ENCODE peak calls at places on chromosome 1, in four cellular contexts. One of them, this sample, is unnamed.

GRCh38 chr1:219792337-219793021 is 135.9 kb downstream of the SLC30A10 start:
- DNase-seq in breast epithelium: no peak
- DNase-seq in lower lobe of right lung: no peak
- DNase-seq in Panc1: no peak
- DNase-seq in this sample: no peak

GRCh38 chr1:110634455-110635281 is 28.5 kb upstream of the KCNA2 start:
- DNase-seq in breast epithelium: peak; percentile 66
- DNase-seq in Panc1: no peak
- DNase-seq in lower lobe of right lung: peak; percentile 65
- DNase-seq in this sample: peak; percentile 74

GRCh38 chr1:118948796-118949195 is 39.3 kb downstream of the TBX15 start:
- DNase-seq in Panc1: no peak
- DNase-seq in breast epithelium: no peak
- DNase-seq in lower lobe of right lung: no peak
- DNase-seq in this sample: no peak

GRCh38 chr1:73914994-73915393 is 283.0 kb downstream of the LRRIQ3 start:
- DNase-seq in lower lobe of right lung: no peak
- DNase-seq in Panc1: no peak
- DNase-seq in breast epithelium: no peak
- DNase-seq in this sample: no peak

GRCh38 chr1:13990939-13991338 is 291.0 kb downstream of the PRDM2 start:
- DNase-seq in Panc1: no peak
- DNase-seq in lower lobe of right lung: no peak
- DNase-seq in breast epithelium: no peak
- DNase-seq in this sample: no peak

GRCh38 chr1:59046730-59047157 is 250.2 kb upstream of the FGGY start:
- DNase-seq in lower lobe of right lung: no peak
- DNase-seq in Panc1: no peak
- DNase-seq in breast epithelium: no peak
- DNase-seq in this sample: no peak

GRCh38 chr1:32798679-32799416 is 18.3 kb downstream of the YARS1 start:
- DNase-seq in breast epithelium: no peak
- DNase-seq in lower lobe of right lung: no peak
- DNase-seq in Panc1: no peak
- DNase-seq in this sample: no peak

GRCh38 chr1:182149411-182149965 is 88.0 kb upstream of the ZNF648 start:
- DNase-seq in Panc1: no peak
- DNase-seq in breast epithelium: no peak
- DNase-seq in lower lobe of right lung: peak; percentile 63
- DNase-seq in this sample: no peak

GRCh38 chr1:214198571-214198970 is 82.4 kb upstream of the SMYD2 start:
- DNase-seq in Panc1: no peak
- DNase-seq in breast epithelium: no peak
- DNase-seq in lower lobe of right lung: no peak
- DNase-seq in this sample: no peak

GRCh38 chr1:92882817-92883216 is 51.0 kb downstream of the RPL5 start:
- DNase-seq in breast epithelium: no peak
- DNase-seq in Panc1: no peak
- DNase-seq in lower lobe of right lung: no peak
- DNase-seq in this sample: no peak

GRCh38 chr1:209235170-209235569 is 348.3 kb upstream of the CAMK1G start:
- DNase-seq in Panc1: no peak
- DNase-seq in breast epithelium: no peak
- DNase-seq in lower lobe of right lung: no peak
- DNase-seq in this sample: no peak

GRCh38 chr1:203796223-203796747 is 862 bp downstream of the ZBED6 start:
- DNase-seq in lower lobe of right lung: no peak
- DNase-seq in breast epithelium: peak; percentile 20
- DNase-seq in Panc1: no peak
- DNase-seq in this sample: peak; percentile 35

GRCh38 chr1:229342902-229343587 is at the start of gene CCSAP:
- DNase-seq in breast epithelium: peak; percentile 31
- DNase-seq in Panc1: no peak
- DNase-seq in lower lobe of right lung: peak; percentile 71
- DNase-seq in this sample: peak; percentile 90

GRCh38 chr1:93907718-93908117 is 1.5 kb downstream of the GCLM start:
- DNase-seq in Panc1: no peak
- DNase-seq in lower lobe of right lung: no peak
- DNase-seq in breast epithelium: no peak
- DNase-seq in this sample: no peak

GRCh38 chr1:54462597-54463258 is 56.5 kb upstream of the SSBP3 start:
- DNase-seq in breast epithelium: no peak
- DNase-seq in Panc1: no peak
- DNase-seq in lower lobe of right lung: no peak
- DNase-seq in this sample: no peak

GRCh38 chr1:228009116-228009827 is 2.5 kb downstream of the WNT3A start:
- DNase-seq in lower lobe of right lung: no peak
- DNase-seq in breast epithelium: peak; percentile 10
- DNase-seq in Panc1: no peak
- DNase-seq in this sample: no peak

GRCh38 chr1:2968471-2968881 is 52.8 kb upstream of the ACTRT2 start:
- DNase-seq in breast epithelium: no peak
- DNase-seq in Panc1: no peak
- DNase-seq in lower lobe of right lung: no peak
- DNase-seq in this sample: no peak

GRCh38 chr1:2967881-2968280 is 53.4 kb upstream of the ACTRT2 start:
- DNase-seq in lower lobe of right lung: no peak
- DNase-seq in breast epithelium: no peak
- DNase-seq in Panc1: no peak
- DNase-seq in this sample: no peak

GRCh38 chr1:2969870-2970291 is 51.4 kb upstream of the ACTRT2 start:
- DNase-seq in lower lobe of right lung: no peak
- DNase-seq in breast epithelium: no peak
- DNase-seq in Panc1: no peak
- DNase-seq in this sample: no peak

GRCh38 chr1:2970311-2971145 is 50.7 kb upstream of the ACTRT2 start:
- DNase-seq in lower lobe of right lung: no peak
- DNase-seq in breast epithelium: no peak
- DNase-seq in Panc1: no peak
- DNase-seq in this sample: no peak

DNA sequence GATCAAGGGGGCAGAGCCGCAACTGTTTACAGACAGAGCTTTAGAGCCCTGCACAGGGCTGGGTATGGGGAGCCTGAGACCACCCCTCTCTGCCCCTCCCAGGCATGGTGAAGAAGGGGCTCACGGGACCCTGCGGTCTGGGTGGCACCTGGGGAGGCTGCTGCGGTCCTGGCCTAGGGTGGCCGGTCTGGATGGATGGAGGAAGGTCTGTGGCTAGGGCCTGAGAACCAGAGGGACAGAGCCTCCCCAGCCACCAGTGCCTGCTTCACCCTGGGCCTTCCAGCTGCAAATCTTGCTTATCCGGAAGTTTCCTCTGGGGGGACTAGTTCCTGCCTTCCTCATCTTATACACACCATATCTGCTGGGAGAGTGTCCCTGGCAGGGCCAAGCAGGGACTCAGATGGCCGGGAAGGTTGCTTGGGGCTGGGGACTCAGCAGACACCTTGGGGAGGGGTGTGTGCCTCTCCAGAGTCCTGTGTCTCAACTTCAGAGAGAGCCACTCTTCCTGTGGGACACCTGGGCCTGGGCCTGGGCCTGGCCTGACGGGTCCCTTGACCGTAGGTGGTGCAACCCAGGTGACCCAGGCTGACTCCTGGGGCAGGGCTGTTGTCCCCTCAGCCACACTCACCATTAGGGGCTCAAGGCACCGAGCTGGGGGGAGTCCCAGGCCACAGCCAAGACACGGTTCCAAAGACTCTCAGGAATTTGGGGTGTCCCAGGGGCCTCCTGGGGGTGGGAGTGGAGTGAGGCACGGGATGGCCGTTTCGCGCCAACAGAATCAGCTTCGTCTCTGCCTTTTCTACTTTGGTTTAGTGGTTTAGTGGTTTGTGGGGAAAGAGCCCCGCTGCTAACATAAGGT is 52.0 kb upstream of the ACTRT2 start:
- DNase-seq in Panc1: no peak
- DNase-seq in lower lobe of right lung: no peak
- DNase-seq in breast epithelium: no peak
- DNase-seq in this sample: no peak
- H3K9me3 ChIP-seq in Panc1: no peaks in the 10 kb centered on the region
- H3K9me3 ChIP-seq in lower lobe of right lung: no peaks in the 10 kb centered on the region
- H3K9me3 ChIP-seq in breast epithelium: no peaks in the 10 kb centered on the region
- H3K9me3 ChIP-seq in this sample: no peaks in the 10 kb centered on the region

GRCh38 chr1:49252917-49253316 is 476.2 kb upstream of the BEND5 start:
- DNase-seq in lower lobe of right lung: no peak
- DNase-seq in Panc1: no peak
- DNase-seq in breast epithelium: no peak
- DNase-seq in this sample: no peak
- H3K9me3 ChIP-seq in lower lobe of right lung: peaks cover 4% of the 10 kb centered on the region
- H3K9me3 ChIP-seq in Panc1: no peaks in the 10 kb centered on the region
- H3K9me3 ChIP-seq in breast epithelium: peaks cover 27% of the 10 kb centered on the region
- H3K9me3 ChIP-seq in this sample: peaks cover 57% of the 10 kb centered on the region

DNA sequence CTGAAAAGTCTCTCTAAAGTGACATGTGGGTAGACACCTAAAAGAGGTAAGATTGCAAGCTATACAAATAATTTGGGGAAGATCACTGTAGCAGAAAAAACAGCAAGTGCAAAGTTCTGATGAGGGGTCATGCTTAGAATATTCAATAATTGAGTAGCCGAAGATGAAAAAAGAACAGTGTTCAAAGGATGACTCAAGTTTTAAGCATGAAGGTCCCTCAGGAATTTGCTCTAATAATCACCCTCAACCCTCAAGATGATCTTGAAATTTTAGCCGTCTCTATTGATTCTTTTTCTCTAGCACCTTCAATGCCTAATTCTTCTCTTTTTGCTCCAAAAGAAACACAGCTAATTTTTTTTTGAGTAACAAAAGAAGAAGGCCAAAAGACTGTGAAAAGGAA is 190.6 kb upstream of the ZNHIT6 start:
- DNase-seq in breast epithelium: no peak
- DNase-seq in Panc1: no peak
- DNase-seq in lower lobe of right lung: no peak
- DNase-seq in this sample: no peak
- H3K9me3 ChIP-seq in breast epithelium: peaks cover 7% of the 10 kb centered on the region
- H3K9me3 ChIP-seq in Panc1: no peaks in the 10 kb centered on the region
- H3K9me3 ChIP-seq in lower lobe of right lung: no peaks in the 10 kb centered on the region
- H3K9me3 ChIP-seq in this sample: peaks cover 4% of the 10 kb centered on the region

GRCh38 chr1:3022976-3023375 is 1.7 kb downstream of the ACTRT2 start:
- DNase-seq in breast epithelium: no peak
- DNase-seq in lower lobe of right lung: no peak
- DNase-seq in Panc1: no peak
- DNase-seq in this sample: no peak

GRCh38 chr1:3021233-3021671 is at the start of gene ACTRT2:
- DNase-seq in lower lobe of right lung: no peak
- DNase-seq in breast epithelium: no peak
- DNase-seq in Panc1: no peak
- DNase-seq in this sample: no peak

GRCh38 chr1:3021801-3022401 is 634 bp downstream of the ACTRT2 start:
- DNase-seq in Panc1: no peak
- DNase-seq in lower lobe of right lung: no peak
- DNase-seq in breast epithelium: no peak
- DNase-seq in this sample: peak; percentile 23

GRCh38 chr1:3023994-3024393 is 2.7 kb downstream of the ACTRT2 start:
- DNase-seq in lower lobe of right lung: no peak
- DNase-seq in Panc1: no peak
- DNase-seq in breast epithelium: no peak
- DNase-seq in this sample: no peak

GRCh38 chr1:3022511-3022973 is 1.3 kb downstream of the ACTRT2 start:
- DNase-seq in Panc1: no peak
- DNase-seq in breast epithelium: no peak
- DNase-seq in lower lobe of right lung: peak; percentile 40
- DNase-seq in this sample: peak; percentile 68
- H3K9me3 ChIP-seq in Panc1: no peaks in the 10 kb centered on the region
- H3K9me3 ChIP-seq in breast epithelium: no peaks in the 10 kb centered on the region
- H3K9me3 ChIP-seq in lower lobe of right lung: no peaks in the 10 kb centered on the region
- H3K9me3 ChIP-seq in this sample: no peaks in the 10 kb centered on the region

DNA sequence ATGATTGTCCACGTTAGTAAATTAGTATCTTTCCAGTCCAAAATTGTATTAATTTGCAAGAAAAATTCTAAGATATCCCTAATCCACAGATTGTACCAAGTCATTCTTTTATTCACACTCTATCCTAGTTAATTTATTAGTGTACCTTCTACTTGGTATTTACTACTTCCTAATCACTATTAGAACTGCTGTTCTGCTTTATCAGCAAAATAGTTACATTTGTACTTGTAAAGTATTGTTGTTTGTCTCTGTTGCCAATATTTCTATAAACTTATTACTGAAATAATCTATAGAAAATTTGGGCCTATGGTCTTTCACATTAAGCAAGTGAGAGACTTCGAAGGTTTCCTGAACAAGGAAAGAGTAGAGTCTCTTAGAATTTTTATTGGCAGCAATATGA is 5.6 kb upstream of the CRP start:
- DNase-seq in lower lobe of right lung: no peak
- DNase-seq in breast epithelium: no peak
- DNase-seq in Panc1: no peak
- DNase-seq in this sample: no peak
- H3K9me3 ChIP-seq in lower lobe of right lung: peaks cover 35% of the 10 kb centered on the region
- H3K9me3 ChIP-seq in breast epithelium: peaks cover 36% of the 10 kb centered on the region
- H3K9me3 ChIP-seq in Panc1: peaks cover 2% of the 10 kb centered on the region
- H3K9me3 ChIP-seq in this sample: peaks cover 44% of the 10 kb centered on the region